ENCODE peak calls at places on chromosomes 12 and 14, in five cellular contexts. Z is fibroblast of lung, I is prostate gland, O is tibial nerve, R is uterus. B is an unnamed sample.

GRCh38 chr12:10661338-10661737 is 12.5 kb downstream of the STYK1 start:
- DNase-seq in Z (no peak), I (peak; percentile 57), O (no peak), R (no peak), B (no peak)

GRCh38 chr12:44848771-44849085 is 27.4 kb downstream of the NELL2 start:
- DNase-seq in Z (no peak), I (no peak), O (no peak), R (no peak), B (no peak)

GRCh38 chr12:32134144-32134888 is 27.7 kb downstream of the BICD1 start:
- DNase-seq in Z (peak; percentile 94), I (no peak), O (no peak), R (no peak), B (no peak)

GRCh38 chr14:34951286-34951685 is 31.5 kb upstream of the SRP54 start:
- DNase-seq in Z (peak; percentile 37), I (no peak), O (no peak), R (no peak), B (no peak)

GRCh38 chr14:85528882-85529585 is 910 bp upstream of the FLRT2 start:
- DNase-seq in Z (peak; percentile 84), I (no peak), O (no peak), R (no peak), B (no peak)

GRCh38 chr14:69553221-69553620 is 21.4 kb downstream of the CCDC177 start:
- DNase-seq in Z (peak; percentile 75), I (no peak), O (no peak), R (no peak), B (no peak)

GRCh38 chr14:91911474-91912032 is 35.9 kb downstream of the FBLN5 start:
- DNase-seq in Z (peak; percentile 40), I (peak; percentile 32), O (no peak), R (no peak), B (peak; percentile 65)

GRCh38 chr12:219891-220352 is 6.0 kb upstream of the SLC6A12 start:
- DNase-seq in Z (peak; percentile 32), I (no peak), O (peak; percentile 29), R (no peak), B (peak; percentile 60)

GRCh38 chr12:131122631-131123030 is 168.9 kb downstream of the ADGRD1 start:
- DNase-seq in Z (no peak), I (no peak), O (no peak), R (no peak), B (no peak)

GRCh38 chr14:103501041-103501870 is 21.4 kb downstream of the CKB start:
- DNase-seq in Z (no peak), I (no peak), O (no peak), R (peak; percentile 11), B (no peak)

DNA sequence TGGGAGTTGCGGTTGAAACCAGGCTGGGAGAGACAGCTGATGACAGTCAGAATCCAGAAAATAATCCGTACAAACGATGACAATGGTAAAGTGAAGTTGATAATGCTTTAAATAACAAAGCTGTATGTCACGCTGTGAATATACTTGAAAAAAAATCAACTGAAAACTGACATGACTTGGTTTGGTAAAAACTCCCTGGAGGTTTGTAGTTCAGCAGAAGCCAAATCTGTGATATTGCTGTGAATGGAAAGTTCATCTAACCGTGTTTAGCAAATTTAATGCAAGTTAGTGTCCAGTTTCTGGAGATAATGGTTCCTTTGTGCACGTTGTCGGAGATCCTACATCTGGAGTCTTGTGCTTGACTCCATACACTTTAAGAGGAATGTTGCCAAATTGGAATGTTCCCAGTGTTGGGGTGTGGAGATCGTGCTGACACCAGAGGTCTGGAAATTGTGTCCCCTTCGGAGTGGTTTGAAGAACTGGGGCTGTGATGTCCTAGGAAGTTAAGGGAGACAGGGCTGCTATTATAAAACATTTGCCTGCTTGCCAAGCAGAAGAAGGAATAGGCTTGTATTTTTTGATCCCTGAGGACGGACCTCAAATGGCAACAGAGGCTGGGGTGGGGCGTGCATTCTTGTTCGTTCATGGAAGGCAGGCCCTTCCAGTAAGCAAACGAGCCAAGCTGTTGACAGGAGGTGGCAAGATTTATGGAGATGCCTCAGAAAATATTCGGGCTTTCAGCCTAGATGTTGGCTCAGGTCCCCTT is 30.6 kb downstream of the PPFIBP1 start:
- DNase-seq in Z (peak; percentile 75), I (peak; percentile 67), O (peak; percentile 67), R (peak; percentile 65), B (no peak)
- H3K4me1 ChIP-seq in Z (peaks cover 35% of the 10 kb centered on the region), I (peaks cover 15% of the 10 kb centered on the region), O (peaks cover 37% of the 10 kb centered on the region), R (peaks cover 15% of the 10 kb centered on the region), B (peaks cover 19% of the 10 kb centered on the region)

GRCh38 chr14:88985654-88986053 is 161.2 kb downstream of the TTC8 start:
- DNase-seq in Z (peak; percentile 20), I (no peak), O (no peak), R (no peak), B (no peak)
- H3K4me3 ChIP-seq in Z (no peak overlapping the region), I (no peak overlapping the region), O (no peak overlapping the region), R (no peak overlapping the region), B (no peak overlapping the region)

GRCh38 chr12:47210776-47211175 is 131.0 kb upstream of the AMIGO2 start:
- DNase-seq in Z (no peak), I (no peak), O (no peak), R (no peak), B (no peak)

GRCh38 chr12:47214771-47215170 is 135.0 kb upstream of the AMIGO2 start:
- DNase-seq in Z (no peak), I (no peak), O (no peak), R (no peak), B (no peak)

GRCh38 chr12:47216150-47216677 is 136.5 kb upstream of the AMIGO2 start:
- DNase-seq in Z (no peak), I (no peak), O (no peak), R (no peak), B (no peak)

GRCh38 chr12:47212701-47213039 is 132.9 kb upstream of the AMIGO2 start:
- DNase-seq in Z (no peak), I (no peak), O (no peak), R (no peak), B (no peak)

GRCh38 chr12:47214001-47214619 is 134.4 kb upstream of the AMIGO2 start:
- DNase-seq in Z (no peak), I (no peak), O (no peak), R (no peak), B (no peak)
- H3K4me1 ChIP-seq in Z (no peaks in the 10 kb centered on the region), I (no peaks in the 10 kb centered on the region), O (no peaks in the 10 kb centered on the region), R (no peaks in the 10 kb centered on the region), B (no peaks in the 10 kb centered on the region)

DNA sequence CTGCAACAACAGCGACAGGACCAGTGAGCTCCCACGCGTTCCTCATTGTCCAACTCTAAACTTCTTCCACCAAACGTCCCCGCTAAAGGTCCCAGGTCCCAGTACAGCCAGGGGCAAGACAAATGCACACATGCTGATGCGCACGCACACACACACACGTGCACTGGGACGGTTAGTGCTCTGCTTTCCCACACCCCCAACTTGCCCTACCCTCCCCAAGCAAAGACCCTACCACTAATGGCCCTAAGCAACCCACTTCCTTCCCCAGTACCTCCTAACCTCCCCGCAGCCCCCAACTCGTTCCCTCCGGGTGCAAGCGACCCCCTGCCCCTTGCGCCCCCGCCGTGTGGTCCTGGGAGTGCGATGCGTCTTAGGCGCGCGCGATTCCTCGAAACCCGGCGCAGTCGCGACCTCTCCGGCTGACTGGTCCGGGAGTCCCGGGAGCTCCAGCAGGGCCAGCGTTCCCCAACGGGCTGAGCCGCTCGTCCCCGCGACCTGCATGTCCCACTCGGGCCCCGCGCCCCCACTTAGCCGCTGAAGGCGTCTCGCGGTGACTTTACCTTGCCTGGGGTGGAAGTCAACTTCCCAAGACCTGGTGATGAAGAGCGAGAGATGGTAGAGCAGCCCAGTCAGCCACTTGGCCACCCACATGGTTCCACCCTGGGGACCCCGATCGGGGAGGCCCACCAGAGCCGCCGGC is 582 bp downstream of the ADAMTS20 start:
- DNase-seq in Z (no peak), I (no peak), O (no peak), R (no peak), B (no peak)
- H3K4me3 ChIP-seq in Z (peak overlapping the region; percentile 36), I (no peak overlapping the region), O (no peak overlapping the region), R (no peak overlapping the region), B (no peak overlapping the region)

GRCh38 chr12:106987846-106988245 is 900 bp upstream of the MTERF2 start:
- DNase-seq in Z (no peak), I (peak; percentile 39), O (no peak), R (no peak), B (no peak)
- H3K4me1 ChIP-seq in Z (peaks cover 7% of the 10 kb centered on the region), I (peaks cover 5% of the 10 kb centered on the region), O (peaks cover 10% of the 10 kb centered on the region), R (no peaks in the 10 kb centered on the region), B (peaks cover 3% of the 10 kb centered on the region)

GRCh38 chr14:26554069-26554772 is 43.6 kb downstream of the NOVA1 start:
- DNase-seq in Z (no peak), I (no peak), O (no peak), R (no peak), B (no peak)

GRCh38 chr14:26549571-26549970 is 48.3 kb downstream of the NOVA1 start:
- DNase-seq in Z (no peak), I (no peak), O (no peak), R (no peak), B (no peak)

DNA sequence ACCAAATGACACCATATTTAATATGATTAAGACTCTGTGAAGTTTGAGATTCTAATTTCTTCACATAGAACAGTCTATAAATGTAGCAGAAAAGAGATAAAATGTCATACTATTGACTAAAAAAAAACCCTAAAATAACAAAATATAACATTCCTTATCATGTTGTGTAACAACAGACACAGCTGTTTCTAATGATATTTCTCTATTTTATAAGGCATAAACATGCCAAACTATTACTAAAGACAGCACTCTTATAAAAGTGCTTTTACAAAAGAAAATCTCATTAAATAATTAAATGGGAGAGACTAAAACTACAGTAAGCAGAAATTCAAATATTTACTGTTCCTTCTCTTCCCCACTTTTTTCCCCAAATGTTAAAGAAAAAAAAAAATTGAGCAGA is 49.4 kb downstream of the NOVA1 start:
- DNase-seq in Z (no peak), I (no peak), O (no peak), R (no peak), B (no peak)
- H3K4me3 ChIP-seq in Z (no peak overlapping the region), I (no peak overlapping the region), O (no peak overlapping the region), R (no peak overlapping the region), B (no peak overlapping the region)

GRCh38 chr14:100818221-100818699 is 7.7 kb upstream of the MEG3 start:
- DNase-seq in Z (no peak), I (no peak), O (no peak), R (no peak), B (no peak)
- H3K4me1 ChIP-seq in Z (no peaks in the 10 kb centered on the region), I (peaks cover 3% of the 10 kb centered on the region), O (no peaks in the 10 kb centered on the region), R (no peaks in the 10 kb centered on the region), B (peaks cover 6% of the 10 kb centered on the region)

GRCh38 chr12:11797317-11797913 is 147.9 kb downstream of the ETV6 start:
- DNase-seq in Z (peak; percentile 99), I (no peak), O (no peak), R (no peak), B (no peak)
- H3K4me3 ChIP-seq in Z (no peak overlapping the region), I (no peak overlapping the region), O (no peak overlapping the region), R (no peak overlapping the region), B (no peak overlapping the region)